ENCODE peak calls at places on chromosomes 12 and 14, in five cellular contexts. U, W, K, R and I are unnamed samples.
A peak's percentile ranks its signal among the peaks of the same experiment; 100 is the strongest.

GRCh38 chr14:75711134-75711795 is 50.2 kb downstream of the TTLL5 start:
- DNase-seq in U (peak; percentile 41), W (peak; percentile 59), K (peak; percentile 55), R (peak; percentile 43), I (no peak)

GRCh38 chr14:61726772-61727658 is 31.7 kb downstream of the HIF1A start:
- DNase-seq in U (no peak), W (no peak), K (no peak), R (no peak), I (no peak)

GRCh38 chr14:105210266-105211025 is 29.3 kb upstream of the NUDT14 start:
- DNase-seq in U (no peak), W (no peak), K (no peak), R (no peak), I (no peak)

GRCh38 chr12:38772427-38772826 is 133.0 kb downstream of the CPNE8 start:
- DNase-seq in U (no peak), W (no peak), K (no peak), R (no peak), I (no peak)

GRCh38 chr14:102150636-102151195 is 11.0 kb downstream of the WDR20 start:
- DNase-seq in U (no peak), W (no peak), K (peak; percentile 56), R (no peak), I (no peak)

GRCh38 chr12:12927211-12928079 is 24.5 kb downstream of the GPRC5D start:
- DNase-seq in U (peak; percentile 97), W (no peak), K (peak; percentile 92), R (peak; percentile 90), I (peak; percentile 85)

GRCh38 chr14:99268776-99269510 is 3.1 kb downstream of the BCL11B start:
- DNase-seq in U (no peak), W (peak; percentile 32), K (no peak), R (no peak), I (no peak)

GRCh38 chr12:62917939-62918338 is 17.0 kb downstream of the PPM1H start:
- DNase-seq in U (no peak), W (no peak), K (no peak), R (no peak), I (no peak)

GRCh38 chr12:109734219-109735000 is 20.8 kb downstream of the FAM222A start:
- DNase-seq in U (no peak), W (peak; percentile 79), K (no peak), R (no peak), I (no peak)

GRCh38 chr12:1297206-1297605 is 297.2 kb downstream of the FBXL14 start:
- DNase-seq in U (no peak), W (no peak), K (no peak), R (no peak), I (no peak)

GRCh38 chr14:101004176-101004575 is 100.7 kb upstream of the RTL1 start:
- DNase-seq in U (no peak), W (no peak), K (no peak), R (no peak), I (no peak)

GRCh38 chr12:130334937-130335336 is 2.8 kb upstream of the PIWIL1 start:
- DNase-seq in U (no peak), W (peak; percentile 40), K (peak; percentile 31), R (no peak), I (no peak)

GRCh38 chr14:96083667-96084320 is 44.6 kb downstream of the C14orf132 start:
- DNase-seq in U (no peak), W (no peak), K (no peak), R (no peak), I (no peak)

GRCh38 chr12:57605308-57606015 is 838 bp downstream of the DTX3 start:
- DNase-seq in U (no peak), W (peak; percentile 46), K (no peak), R (no peak), I (peak; percentile 50)

GRCh38 chr14:96783306-96784224 is 13.6 kb upstream of the VRK1 start:
- DNase-seq in U (no peak), W (no peak), K (no peak), R (no peak), I (no peak)

GRCh38 chr12:118880745-118881144 is 100.6 kb upstream of the SRRM4 start:
- DNase-seq in U (no peak), W (no peak), K (no peak), R (no peak), I (no peak)

GRCh38 chr14:65222434-65222833 is 120.1 kb upstream of the MAX start:
- DNase-seq in U (peak; percentile 80), W (peak; percentile 67), K (peak; percentile 65), R (peak; percentile 60), I (peak; percentile 77)

GRCh38 chr14:100813291-100813690 is 12.6 kb upstream of the MEG3 start:
- DNase-seq in U (no peak), W (no peak), K (no peak), R (no peak), I (no peak)

GRCh38 chr12:12685305-12685704 is 10.7 kb downstream of the GPR19 start:
- DNase-seq in U (no peak), W (peak; percentile 95), K (no peak), R (no peak), I (no peak)

GRCh38 chr14:75542585-75543091 is 20.4 kb downstream of the BATF start:
- DNase-seq in U (no peak), W (no peak), K (peak; percentile 59), R (no peak), I (peak; percentile 45)

GRCh38 chr14:50451854-50452253 is 55.2 kb upstream of the CDKL1 start:
- DNase-seq in U (no peak), W (no peak), K (no peak), R (no peak), I (no peak)

GRCh38 chr12:119381471-119382235 is 47.1 kb downstream of the CCDC60 start:
- DNase-seq in U (no peak), W (no peak), K (no peak), R (no peak), I (no peak)

GRCh38 chr12:108515916-108516315 is 839 bp downstream of the FICD start:
- DNase-seq in U (peak; percentile 7), W (no peak), K (no peak), R (no peak), I (no peak)

GRCh38 chr12:18382486-18382885 is 121.2 kb downstream of the PIK3C2G start:
- DNase-seq in U (no peak), W (no peak), K (no peak), R (no peak), I (no peak)

GRCh38 chr12:2163172-2163927 is 110.6 kb downstream of the CACNA1C start:
- DNase-seq in U (no peak), W (no peak), K (peak; percentile 27), R (no peak), I (peak; percentile 95)

GRCh38 chr12:103399986-103400385 is 95.8 kb downstream of the C12orf42 start:
- DNase-seq in U (no peak), W (no peak), K (no peak), R (no peak), I (no peak)

GRCh38 chr12:75996907-75997447 is 34.6 kb downstream of the PHLDA1 start:
- DNase-seq in U (peak; percentile 50), W (no peak), K (no peak), R (no peak), I (no peak)

GRCh38 chr14:101589486-101590015 is 28.3 kb downstream of the DIO3 start:
- DNase-seq in U (no peak), W (no peak), K (no peak), R (no peak), I (no peak)

GRCh38 chr14:103725739-103726395 is 10.3 kb downstream of the ZFYVE21 start:
- DNase-seq in U (no peak), W (no peak), K (no peak), R (no peak), I (no peak)

GRCh38 chr12:116406529-116406928 is 129.0 kb upstream of the MED13L start:
- DNase-seq in U (no peak), W (no peak), K (peak; percentile 55), R (peak; percentile 83), I (peak; percentile 77)

GRCh38 chr14:52443506-52443905 is 108.8 kb downstream of the TXNDC16 start:
- DNase-seq in U (no peak), W (no peak), K (no peak), R (no peak), I (no peak)

DNA sequence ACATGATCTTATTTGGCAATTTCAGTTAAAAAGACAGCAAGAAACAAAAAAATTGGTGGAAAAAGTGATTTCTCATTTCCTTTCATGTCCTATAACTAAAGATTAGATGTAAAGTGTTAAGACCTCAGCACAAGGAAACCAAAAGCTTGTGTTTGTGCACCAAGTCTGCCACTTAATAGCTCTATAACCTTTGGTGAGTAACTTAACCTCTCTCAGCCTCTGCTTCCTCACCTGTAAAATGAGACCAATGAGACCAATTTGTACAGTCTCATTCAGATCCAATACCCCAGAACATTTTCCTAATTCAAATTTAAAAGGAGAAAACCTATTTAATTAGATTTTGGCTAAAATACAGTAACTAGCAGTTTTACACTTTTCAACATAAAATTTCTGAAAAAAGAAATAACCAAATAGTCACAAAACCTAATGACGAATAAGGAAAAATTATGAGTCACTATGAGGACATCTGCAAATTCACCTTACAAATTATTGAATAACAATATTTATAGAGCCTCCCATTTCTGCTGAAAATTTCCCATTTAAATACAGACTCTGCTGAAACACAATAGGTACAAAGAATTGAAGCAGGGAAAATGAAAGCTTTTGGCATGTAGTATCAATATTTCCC is 71.1 kb downstream of the EPS8 start:
- DNase-seq in U (peak; percentile 22), W (no peak), K (no peak), R (peak; percentile 40), I (no peak)
- H3K9ac ChIP-seq in U (no peak overlapping the region), W (no peak overlapping the region), K (no peak overlapping the region), R (peak overlapping the region; percentile 21), I (peak overlapping the region; percentile 35)

DNA sequence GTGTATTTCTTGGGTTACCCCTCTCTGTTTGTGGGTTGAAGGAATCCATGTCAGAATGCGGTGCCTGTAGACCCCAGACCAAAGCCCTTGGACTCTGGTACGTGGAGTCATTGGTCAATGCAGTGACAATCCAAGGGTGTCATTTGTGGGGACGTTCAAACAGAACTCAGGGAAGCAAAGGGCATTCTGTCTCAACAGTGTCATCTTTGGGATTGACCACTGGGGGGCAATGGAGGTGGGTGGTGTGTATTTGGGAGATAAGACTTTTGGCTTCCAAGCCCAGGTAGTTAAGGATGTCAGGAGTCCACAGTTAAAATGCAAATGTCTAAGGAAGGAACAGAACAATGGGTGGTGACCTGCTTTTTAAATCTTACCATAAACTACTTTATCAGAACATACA is 54.6 kb upstream of the CCDC175 start:
- DNase-seq in U (no peak), W (peak; percentile 61), K (peak; percentile 30), R (no peak), I (no peak)
- TF ChIP-seq CTCF in U (no peak), W (peak; percentile 65), K (peak; percentile 40), R (no peak), I (no peak)

GRCh38 chr14:23566112-23566781 is 1.3 kb downstream of the AP1G2 start:
- DNase-seq in U (no peak), W (no peak), K (no peak), R (no peak), I (no peak)
- H3K4me3 ChIP-seq in U (no peak overlapping the region), W (peak overlapping the region; percentile 73), K (peak overlapping the region; percentile 71), R (peak overlapping the region; percentile 88), I (no peak overlapping the region)

DNA sequence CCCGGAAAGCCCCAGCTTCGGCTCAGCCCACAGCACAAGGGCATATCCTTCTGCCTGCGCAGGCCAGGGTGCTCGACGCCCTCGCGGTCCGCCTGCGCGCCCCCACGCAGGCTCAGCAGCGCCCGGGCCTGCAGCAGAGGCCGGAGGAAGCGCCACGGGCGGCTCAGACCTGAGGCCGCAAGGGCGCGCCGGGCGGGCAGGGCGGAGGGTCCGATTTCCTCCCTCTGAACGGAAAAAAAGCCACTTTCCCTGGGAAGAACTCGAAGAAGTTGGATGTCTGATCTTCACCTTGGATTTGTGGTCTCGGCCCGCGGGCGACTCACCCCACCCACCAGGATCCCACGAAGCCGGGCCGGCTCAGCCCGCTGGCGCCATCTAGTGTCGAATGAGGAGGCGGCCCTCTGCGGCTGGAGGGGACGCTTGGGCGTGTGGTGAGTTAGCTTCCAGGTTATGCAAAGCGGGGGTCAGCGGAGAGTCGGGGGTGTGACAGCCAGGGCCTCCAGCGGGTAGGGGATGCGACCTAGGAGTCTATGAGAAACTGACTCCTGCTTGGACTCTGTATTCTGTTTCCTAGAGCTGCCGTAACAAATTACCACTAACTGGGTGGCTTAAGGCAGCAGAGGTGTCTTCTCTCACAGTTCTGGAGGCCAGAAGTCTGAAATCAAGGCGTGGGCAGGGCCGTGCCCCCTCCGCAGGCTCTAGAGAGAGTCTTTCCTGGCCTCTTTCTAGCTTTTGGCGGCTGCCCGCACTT is 40.0 kb upstream of the SRSF5 start:
- DNase-seq in U (peak; percentile 75), W (peak; percentile 84), K (peak; percentile 83), R (no peak), I (peak; percentile 86)
- H3K9ac ChIP-seq in U (peak overlapping the region; percentile 38), W (no peak overlapping the region), K (peak overlapping the region; percentile 90), R (peak overlapping the region; percentile 39), I (no peak overlapping the region)